ENCODE peak calls at places on chromosomes 13 and 19, in four cellular contexts. N is tibial nerve, J is PC-3, L is Ammon's horn. G is an unnamed sample.

GRCh38 chr13:59914556-59914955 is 249.2 kb downstream of the DIAPH3 start:
- DNase-seq in L (no peak), N (no peak), J (no peak), G (no peak)

GRCh38 chr13:21812192-21812626 is 141.3 kb downstream of the FGF9 start:
- DNase-seq in N (no peak), J (no peak), L (no peak), G (no peak)

GRCh38 chr13:34338102-34338501 is 520.2 kb downstream of the RFC3 start:
- DNase-seq in N (no peak), J (no peak), L (peak), G (no peak)

GRCh38 chr13:40388617-40389016 is 277.8 kb downstream of the FOXO1 start:
- DNase-seq in N (no peak), L (no peak), J (peak), G (no peak)

GRCh38 chr19:45179063-45179847 is 671 bp downstream of the BLOC1S3 start:
- DNase-seq in J (peak), L (no peak), N (no peak), G (peak)

GRCh38 chr13:73224708-73225107 is 165.9 kb downstream of the KLF5 start:
- DNase-seq in L (no peak), N (no peak), J (peak), G (no peak)

GRCh38 chr19:9827325-9828238 is at the start of gene UBL5:
- DNase-seq in J (peak), L (peak), N (peak), G (peak)

GRCh38 chr19:40976724-40977123 is 14.4 kb upstream of the CYP2B6 start:
- DNase-seq in N (no peak), L (no peak), J (no peak), G (no peak)

GRCh38 chr19:40594657-40595077 is 6.5 kb upstream of the LTBP4 start:
- DNase-seq in N (no peak), J (peak), L (peak), G (no peak)

GRCh38 chr19:12162513-12162881 is 399 bp upstream of the ZNF136 start:
- DNase-seq in J (no peak), L (no peak), N (no peak), G (no peak)

GRCh38 chr19:31725051-31725450 is 375.8 kb upstream of the TSHZ3 start:
- DNase-seq in N (no peak), L (no peak), J (no peak), G (no peak)